ENCODE peak calls at places on chromosome 14, in four cellular contexts. O, X, T and U are unnamed samples.

GRCh38 chr14:72444701-72445100 is 449.2 kb downstream of the DPF3 start:
- DNase-seq in O (no peak), X (no peak), T (no peak), U (no peak)

GRCh38 chr14:65506801-65507200 is 94.3 kb downstream of the FUT8 start:
- DNase-seq in O (no peak), X (no peak), T (no peak), U (no peak)

GRCh38 chr14:74510211-74510931 is 16.8 kb downstream of the ISCA2 start:
- DNase-seq in O (no peak), X (no peak), T (no peak), U (no peak)

GRCh38 chr14:52175982-52176502 is 91.5 kb upstream of the PTGDR start:
- DNase-seq in O (peak; percentile 23), X (no peak), T (no peak), U (no peak)

GRCh38 chr14:30994681-30995620 is 30.5 kb upstream of the AP4S1 start:
- DNase-seq in O (peak; percentile 8), X (no peak), T (no peak), U (no peak)

GRCh38 chr14:58298880-58299664 is 717 bp downstream of the ARID4A start:
- DNase-seq in O (no peak), X (peak; percentile 59), T (peak; percentile 37), U (peak; percentile 78)

GRCh38 chr14:73795466-73795865 is 56.2 kb upstream of the PTGR2 start:
- DNase-seq in O (no peak), X (no peak), T (no peak), U (no peak)

GRCh38 chr14:101781240-101782061 is 19.9 kb downstream of the PPP2R5C start:
- DNase-seq in O (no peak), X (no peak), T (no peak), U (peak; percentile 79)

GRCh38 chr14:26984318-26985177 is 386.7 kb upstream of the NOVA1 start:
- DNase-seq in O (no peak), X (peak; percentile 10), T (peak; percentile 19), U (peak; percentile 11)

GRCh38 chr14:75278422-75279152 is at the start of gene FOS:
- DNase-seq in O (no peak), X (peak; percentile 83), T (peak; percentile 85), U (peak; percentile 98)

GRCh38 chr14:97218713-97219355 is 421.7 kb downstream of the VRK1 start:
- DNase-seq in O (no peak), X (no peak), T (no peak), U (peak; percentile 19)

GRCh38 chr14:74941676-74942097 is 13.7 kb downstream of the PGF start:
- DNase-seq in O (no peak), X (peak; percentile 53), T (peak; percentile 44), U (no peak)

GRCh38 chr14:21825147-21825743 is 151.6 kb upstream of the OR4E1 start:
- DNase-seq in O (no peak), X (peak; percentile 54), T (peak; percentile 51), U (peak; percentile 26)

GRCh38 chr14:96638041-96638855 is 136.1 kb downstream of the PAPOLA start:
- DNase-seq in O (no peak), X (no peak), T (no peak), U (peak; percentile 1)

GRCh38 chr14:53137559-53137958 is 15.6 kb downstream of the DDHD1 start:
- DNase-seq in O (no peak), X (no peak), T (no peak), U (no peak)

GRCh38 chr14:36028218-36028617 is 148.3 kb downstream of the PTCSC3 start:
- DNase-seq in O (no peak), X (no peak), T (no peak), U (no peak)

GRCh38 chr14:102500190-102500661 is 9.3 kb downstream of the ANKRD9 start:
- DNase-seq in O (no peak), X (peak; percentile 5), T (peak; percentile 34), U (no peak)

GRCh38 chr14:32070282-32070681 is 6.8 kb upstream of the ARHGAP5 start:
- DNase-seq in O (no peak), X (no peak), T (no peak), U (no peak)

GRCh38 chr14:43786066-43786762 is 720.9 kb downstream of the FSCB start:
- DNase-seq in O (no peak), X (no peak), T (no peak), U (no peak)

GRCh38 chr14:38554046-38554445 is 298.2 kb upstream of the CLEC14A start:
- DNase-seq in O (no peak), X (no peak), T (no peak), U (no peak)

GRCh38 chr14:59313063-59314018 is 124.9 kb downstream of the DAAM1 start:
- DNase-seq in O (peak; percentile 60), X (no peak), T (no peak), U (no peak)

GRCh38 chr14:87386453-87386980 is 606.5 kb downstream of the GALC start:
- DNase-seq in O (no peak), X (no peak), T (peak; percentile 42), U (no peak)

GRCh38 chr14:64861916-64862315 is 17.8 kb downstream of the SPTB start:
- DNase-seq in O (no peak), X (no peak), T (no peak), U (no peak)

GRCh38 chr14:81219821-81220487 is 805 bp downstream of the GTF2A1 start:
- DNase-seq in O (no peak), X (peak; percentile 49), T (no peak), U (peak; percentile 61)

GRCh38 chr14:102591944-102592772 is at the start of gene RCOR1:
- DNase-seq in O (peak; percentile 80), X (peak; percentile 88), T (peak; percentile 97), U (peak; percentile 99)

GRCh38 chr14:49481099-49481498 is 105.1 kb downstream of the RPS29 start:
- DNase-seq in O (no peak), X (no peak), T (no peak), U (no peak)

DNA sequence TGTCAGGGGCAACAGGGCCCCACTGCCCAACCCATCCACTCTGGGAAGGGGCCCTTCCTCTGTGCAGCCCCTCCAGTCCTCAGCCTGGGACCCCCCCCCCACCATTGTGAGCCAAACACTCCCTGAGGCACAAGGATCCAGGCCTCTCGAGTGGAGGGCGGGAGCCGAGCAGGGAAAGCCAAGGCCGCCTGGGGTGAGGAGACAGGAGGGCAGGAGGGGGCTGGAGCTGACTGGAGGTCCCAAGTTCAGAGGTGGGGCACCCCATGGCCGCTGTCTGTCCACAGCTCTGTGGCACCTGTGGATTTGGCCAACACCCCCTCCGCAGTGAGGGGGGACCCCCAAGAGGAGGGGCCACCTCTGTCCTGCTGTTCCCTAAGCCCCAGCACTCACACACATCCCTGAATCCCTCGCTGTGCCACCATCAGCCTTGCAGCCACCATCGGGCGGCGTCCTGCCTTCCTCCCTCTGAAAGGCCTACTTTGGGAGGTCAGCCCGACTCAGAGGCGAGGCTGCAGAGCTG is 25.4 kb upstream of the C14orf180 start:
- DNase-seq in O (no peak), X (no peak), T (no peak), U (no peak)
- TF ChIP-seq GABPA in O (no peak), X (no peak), T (no peak), U (no peak)

DNA sequence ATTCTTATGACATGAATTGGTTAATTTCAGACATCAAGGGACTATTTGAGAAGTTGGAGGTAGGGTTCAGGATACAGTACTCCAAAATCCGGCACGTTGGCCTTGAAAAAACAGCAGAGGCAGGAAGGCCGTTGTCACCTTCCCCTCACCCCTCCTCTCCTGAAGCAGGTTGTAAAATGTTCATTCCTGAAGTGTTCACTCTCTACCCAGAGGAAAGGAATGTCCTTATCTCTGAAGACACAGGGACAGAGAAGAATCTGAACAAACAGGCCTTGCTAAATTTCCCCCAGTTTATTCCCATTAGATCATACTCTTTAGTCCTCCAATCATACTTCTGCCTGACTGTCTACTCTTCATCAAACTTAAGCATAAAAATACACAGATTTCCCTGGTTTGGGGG is 313.6 kb downstream of the ZFP36L1 start:
- DNase-seq in O (no peak), X (no peak), T (no peak), U (no peak)
- TF ChIP-seq GABPA in O (no peak), X (no peak), T (no peak), U (no peak)

GRCh38 chr14:37544407-37544806 is 50.6 kb downstream of the FOXA1 start:
- DNase-seq in O (no peak), X (no peak), T (no peak), U (no peak)

GRCh38 chr14:37550511-37550910 is 44.5 kb downstream of the FOXA1 start:
- DNase-seq in O (no peak), X (no peak), T (no peak), U (no peak)

GRCh38 chr14:37546621-37547447 is 48.2 kb downstream of the FOXA1 start:
- DNase-seq in O (no peak), X (no peak), T (no peak), U (no peak)

GRCh38 chr14:37539992-37540391 is 55.1 kb downstream of the FOXA1 start:
- DNase-seq in O (no peak), X (no peak), T (no peak), U (no peak)

DNA sequence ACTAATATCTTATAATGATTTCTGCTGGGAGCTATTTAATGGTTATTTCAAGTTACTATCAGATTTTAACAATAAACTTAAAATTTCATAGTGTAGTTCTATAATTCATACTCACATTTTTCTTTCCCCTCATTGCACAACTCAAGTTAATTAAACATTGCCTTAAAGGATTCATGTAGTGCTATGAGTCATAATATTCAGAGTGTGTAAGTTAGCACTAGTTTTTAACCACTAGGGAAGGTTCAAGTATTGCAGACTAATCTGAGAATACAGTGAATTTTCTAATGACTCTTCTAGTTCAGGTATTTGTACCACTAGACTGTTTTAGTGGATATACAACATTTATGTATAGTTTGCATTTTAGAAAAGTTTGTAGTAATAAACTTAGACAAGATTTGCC is 49.9 kb downstream of the FOXA1 start:
- DNase-seq in O (no peak), X (no peak), T (no peak), U (no peak)
- TF ChIP-seq GABPA in O (no peak), X (no peak), T (no peak), U (no peak)

GRCh38 chr14:23984891-23985607 is 3.7 kb upstream of the DHRS4L2 start:
- DNase-seq in O (no peak), X (no peak), T (no peak), U (no peak)
- TF ChIP-seq GABPA in O (no peak), X (no peak), T (no peak), U (no peak)

GRCh38 chr14:92315050-92315785 is 7.7 kb upstream of the SLC24A4 start:
- DNase-seq in O (no peak), X (no peak), T (no peak), U (no peak)

GRCh38 chr14:92317511-92317910 is 5.5 kb upstream of the SLC24A4 start:
- DNase-seq in O (no peak), X (no peak), T (no peak), U (no peak)

GRCh38 chr14:92316116-92316515 is 6.8 kb upstream of the SLC24A4 start:
- DNase-seq in O (peak; percentile 8), X (no peak), T (no peak), U (no peak)

GRCh38 chr14:92314182-92314581 is 8.8 kb upstream of the SLC24A4 start:
- DNase-seq in O (no peak), X (no peak), T (no peak), U (no peak)

DNA sequence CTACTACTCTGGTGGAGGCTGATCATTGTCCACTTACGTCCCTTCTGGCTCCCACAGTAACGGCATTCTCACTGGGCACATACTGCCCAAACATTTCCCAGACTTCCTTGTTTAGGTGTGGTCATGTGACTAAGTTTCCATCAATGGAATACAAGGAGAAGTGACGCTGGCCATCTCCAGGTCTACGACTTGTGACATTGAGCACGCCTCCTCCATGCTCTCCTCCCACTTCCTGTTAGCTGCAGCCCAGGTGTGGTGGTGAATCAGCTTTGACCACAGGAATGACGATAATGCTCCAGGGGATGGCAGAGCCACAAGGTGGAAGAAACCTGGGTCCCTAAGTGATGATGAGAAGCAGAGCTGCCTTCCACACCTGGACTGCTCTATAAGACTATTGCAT is 6.0 kb upstream of the SLC24A4 start:
- DNase-seq in O (no peak), X (no peak), T (peak; percentile 14), U (no peak)
- TF ChIP-seq GABPA in O (no peak), X (no peak), T (no peak), U (no peak)